ENCODE peak calls at places on chromosomes 13 and 19, in seven cellular contexts. N is choroid plexus epithelial cell; Q is fibroblast of the aortic adventitia; B is thyroid gland; D is CD8-positive, alpha-beta T cell; L is AG04450; S is neural progenitor cell. J is an unnamed sample.

GRCh38 chr13:73133536-73133935 is 74.7 kb downstream of the KLF5 start:
- DNase-seq in Q (no peak), D (no peak), B (no peak), N (no peak), S (no peak), L (no peak), J (no peak)

GRCh38 chr19:52270266-52270885 is 989 bp downstream of the ZNF766 start:
- DNase-seq in Q (no peak), D (no peak), B (no peak), N (no peak), L (no peak), S (peak), J (peak)

GRCh38 chr13:90824027-90824426 is 523.5 kb upstream of the MIR17HG start:
- DNase-seq in D (no peak), S (no peak), L (no peak), Q (no peak), B (no peak), N (no peak), J (no peak)

GRCh38 chr13:73610799-73611592 is 523.2 kb downstream of the KLF12 start:
- DNase-seq in S (no peak), L (no peak), B (no peak), Q (no peak), D (no peak), N (no peak), J (no peak)

GRCh38 chr19:4974855-4975469 is 6.0 kb downstream of the KDM4B start:
- DNase-seq in L (no peak), N (no peak), S (no peak), B (no peak), Q (no peak), D (no peak), J (no peak)

GRCh38 chr13:47835470-47836228 is 165.4 kb downstream of the SUCLA2 start:
- DNase-seq in L (no peak), Q (no peak), N (no peak), S (no peak), D (no peak), B (no peak), J (no peak)

GRCh38 chr19:47111081-47111589 is 2.4 kb downstream of the ZC3H4 start:
- DNase-seq in D (peak), L (no peak), N (peak), Q (no peak), B (peak), S (peak), J (no peak)

GRCh38 chr13:33275916-33276315 is 9.6 kb downstream of the STARD13 start:
- DNase-seq in N (no peak), B (no peak), D (no peak), S (no peak), Q (peak), L (no peak), J (no peak)

GRCh38 chr19:47723573-47723923 is 10.3 kb downstream of the EHD2 start:
- DNase-seq in L (no peak), D (no peak), S (no peak), N (peak), B (peak), Q (peak), J (no peak)

GRCh38 chr19:41746593-41747227 is 8.6 kb upstream of the CEACAM6 start:
- DNase-seq in Q (peak), D (peak), B (peak), L (no peak), N (peak), S (peak), J (peak)

GRCh38 chr13:33262069-33262487 is 23.5 kb downstream of the STARD13 start:
- DNase-seq in B (no peak), S (peak), L (no peak), N (no peak), D (no peak), Q (peak), J (no peak)

GRCh38 chr19:58573658-58574164 is 576 bp upstream of the MZF1 start:
- DNase-seq in B (no peak), D (no peak), L (no peak), Q (no peak), N (no peak), S (no peak), J (no peak)

GRCh38 chr19:30649934-30650614 is 277.9 kb downstream of the ZNF536 start:
- DNase-seq in S (peak), B (peak), L (no peak), Q (peak), D (peak), N (peak), J (peak)

GRCh38 chr19:4016486-4016885 is 8.9 kb downstream of the PIAS4 start:
- DNase-seq in N (no peak), B (no peak), D (no peak), Q (no peak), S (no peak), L (no peak), J (no peak)

DNA sequence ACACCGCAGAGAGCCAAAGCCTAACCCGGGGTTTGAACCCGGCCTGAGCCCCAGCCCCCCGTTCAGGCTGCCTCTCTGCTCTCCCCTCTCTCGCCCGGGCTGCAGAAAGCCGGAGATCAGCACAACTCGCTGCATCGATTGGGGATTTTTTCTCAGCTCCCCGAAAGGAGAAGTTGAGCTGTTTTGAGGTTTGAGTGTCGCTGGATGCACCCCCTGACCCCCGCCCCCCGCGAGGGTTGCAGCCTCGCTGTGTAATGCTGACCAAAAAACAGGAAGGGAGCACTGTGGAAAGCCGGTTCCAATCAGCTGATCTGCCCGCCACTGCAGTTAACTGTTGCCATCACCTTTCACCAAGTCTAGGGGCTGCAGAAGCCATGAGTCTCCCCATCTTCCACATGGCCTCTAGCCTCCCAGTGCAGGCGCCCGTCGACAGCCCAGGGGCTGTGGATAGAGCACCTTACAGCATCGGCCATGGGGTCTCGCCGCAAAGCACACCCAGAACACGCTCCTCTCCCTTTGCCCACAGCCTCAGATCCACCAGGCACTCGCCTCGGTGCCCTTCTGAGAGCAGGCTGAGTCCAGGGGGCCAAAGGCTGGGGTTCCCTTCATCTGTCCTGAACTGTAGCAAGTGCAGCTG is 34.5 kb downstream of the MYO9B start:
- DNase-seq in N (no peak), S (no peak), D (peak), L (no peak), Q (no peak), B (peak), J (peak)
- TF ChIP-seq CTCF in N (no peak), S (no peak), D (no peak), L (no peak), Q (no peak), B (no peak), J (no peak)

DNA sequence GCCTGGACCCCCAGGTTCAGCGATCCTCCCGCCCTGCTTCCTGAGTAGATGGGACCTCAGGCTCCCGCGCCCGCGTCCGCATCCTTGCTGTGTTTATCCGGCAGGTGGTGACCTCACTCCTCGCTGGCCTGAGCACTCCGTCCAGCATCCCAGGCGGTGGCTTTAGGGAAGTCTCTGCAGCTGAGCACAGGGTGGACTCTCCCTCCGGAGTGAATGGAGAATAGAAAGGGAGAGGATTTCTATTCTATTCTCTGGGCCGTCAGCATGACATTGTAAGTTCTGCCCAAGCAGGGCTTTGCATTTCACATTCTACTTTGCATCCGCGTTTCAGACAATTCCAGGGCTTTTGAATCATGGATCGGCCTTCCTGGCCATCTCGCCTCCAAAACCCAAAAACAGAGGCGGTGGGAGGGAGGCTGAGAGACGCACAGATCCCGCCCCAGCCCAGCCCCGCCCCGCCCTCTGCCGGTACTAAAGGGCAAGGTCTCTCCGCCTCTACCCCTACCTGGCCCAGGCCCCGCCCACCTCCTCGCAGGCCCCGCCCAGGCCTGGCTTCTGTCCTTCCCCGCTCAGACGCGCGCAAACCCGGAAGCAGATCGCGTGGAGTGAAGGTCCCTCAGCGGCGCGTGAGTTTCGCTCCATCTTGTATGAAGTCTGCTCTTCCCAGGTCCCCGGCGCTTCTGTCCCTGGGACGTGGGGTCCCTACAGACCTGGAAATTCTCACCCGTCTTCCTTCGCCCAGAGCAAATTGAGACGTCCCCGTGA is at the start of gene ZNF525:
- DNase-seq in B (peak), S (peak), D (peak), L (no peak), N (peak), Q (peak), J (peak)
- TF ChIP-seq CTCF in B (no peak), S (peak), D (peak), L (peak), N (peak), Q (peak), J (no peak)

GRCh38 chr13:45339399-45339798 is 1.6 kb downstream of the TPT1 start:
- DNase-seq in L (no peak), S (no peak), D (no peak), B (no peak), N (no peak), Q (no peak), J (no peak)

GRCh38 chr13:45340422-45341033 is 455 bp downstream of the TPT1 start:
- DNase-seq in S (peak), D (peak), Q (peak), L (peak), N (peak), B (peak), J (peak)

GRCh38 chr13:45339867-45340266 is 1.1 kb downstream of the TPT1 start:
- DNase-seq in L (no peak), S (no peak), Q (no peak), N (no peak), B (no peak), D (no peak), J (no peak)

GRCh38 chr13:45341799-45342584 is 1.0 kb upstream of the TPT1 start:
- DNase-seq in L (no peak), B (peak), N (peak), S (no peak), Q (peak), D (no peak), J (no peak)

GRCh38 chr13:45341034-45341798 is at the start of gene TPT1:
- DNase-seq in L (peak), D (peak), Q (peak), B (peak), N (peak), S (peak), J (peak)
- TF ChIP-seq CTCF in L (no peak), D (no peak), Q (no peak), B (no peak), N (no peak), S (no peak), J (no peak)

GRCh38 chr19:2952953-2953481 is 8.2 kb upstream of the ZNF77 start:
- DNase-seq in L (no peak), B (peak), D (no peak), Q (peak), N (peak), S (no peak), J (no peak)
- TF ChIP-seq CTCF in L (no peak), B (no peak), D (no peak), Q (peak), N (no peak), S (no peak), J (no peak)

GRCh38 chr19:44072543-44073401 is 813 bp downstream of the ZNF284 start:
- DNase-seq in Q (peak), N (peak), S (no peak), B (no peak), D (no peak), L (no peak), J (peak)
- TF ChIP-seq CTCF in Q (no peak), N (no peak), S (no peak), B (no peak), D (no peak), L (no peak), J (no peak)

DNA sequence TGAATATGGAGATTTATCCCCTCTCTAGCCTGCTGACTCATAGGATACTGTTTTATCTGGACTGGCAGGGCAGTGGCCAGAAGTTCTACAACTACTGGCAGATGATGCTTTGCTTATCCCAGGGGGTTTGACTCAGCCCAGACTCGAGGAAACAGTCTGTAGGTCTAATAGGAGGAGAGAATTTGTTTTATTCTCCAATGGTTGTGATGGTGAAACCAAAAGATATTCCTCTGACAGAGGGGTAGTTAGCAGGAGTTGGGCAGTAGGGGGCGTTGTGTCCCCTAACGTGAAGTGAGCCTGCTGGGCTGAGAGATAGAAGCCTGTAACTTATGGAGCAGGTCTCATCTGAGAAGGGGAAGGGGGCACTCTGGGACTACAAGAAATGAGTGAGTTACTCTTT is 74.9 kb downstream of the WTIP start:
- DNase-seq in B (no peak), D (no peak), N (peak), S (peak), L (no peak), Q (peak), J (no peak)
- TF ChIP-seq CTCF in B (no peak), D (no peak), N (peak), S (peak), L (peak), Q (no peak), J (peak)

J was measured in GM10248.